ENCODE peak calls at places on chromosomes 1 and 21, in six cellular contexts. One of them, this sample, is unnamed.

GRCh38 chr1:202023033-202023433 is 12.6 kb downstream of the ELF3 start:
- DNase-seq in AG09319: no peak
- DNase-seq in GM03348: no peak
- DNase-seq in activated CD4-positive, alpha-beta T cell treated with anti-CD3 and anti-CD28 coated beads, Interleukin-2, amount 10 ng/mL, durations not matched to agents 7 days and 5 days: no peak
- DNase-seq in cardiac fibroblast: no peak
- DNase-seq in nephron progenitor cell: no peak
- DNase-seq in this sample: no peak

GRCh38 chr1:23423415-23424170 is 955 bp downstream of the TCEA3 start:
- DNase-seq in AG09319: no peak
- DNase-seq in GM03348: peak; percentile 47
- DNase-seq in activated CD4-positive, alpha-beta T cell treated with anti-CD3 and anti-CD28 coated beads, Interleukin-2, amount 10 ng/mL, durations not matched to agents 7 days and 5 days: no peak
- DNase-seq in cardiac fibroblast: no peak
- DNase-seq in nephron progenitor cell: peak; percentile 63
- DNase-seq in this sample: no peak

GRCh38 chr1:202274611-202275010 is 67.1 kb downstream of the UBE2T start:
- DNase-seq in AG09319: no peak
- DNase-seq in GM03348: peak; percentile 37
- DNase-seq in activated CD4-positive, alpha-beta T cell treated with anti-CD3 and anti-CD28 coated beads, Interleukin-2, amount 10 ng/mL, durations not matched to agents 7 days and 5 days: peak; percentile 56
- DNase-seq in cardiac fibroblast: peak; percentile 62
- DNase-seq in nephron progenitor cell: no peak
- DNase-seq in this sample: no peak

GRCh38 chr1:53712276-53712675 is 26.7 kb downstream of the GLIS1 start:
- DNase-seq in AG09319: no peak
- DNase-seq in GM03348: no peak
- DNase-seq in activated CD4-positive, alpha-beta T cell treated with anti-CD3 and anti-CD28 coated beads, Interleukin-2, amount 10 ng/mL, durations not matched to agents 7 days and 5 days: no peak
- DNase-seq in cardiac fibroblast: no peak
- DNase-seq in nephron progenitor cell: no peak
- DNase-seq in this sample: no peak

GRCh38 chr1:179591592-179592580 is at the start of gene TDRD5:
- DNase-seq in AG09319: no peak
- DNase-seq in GM03348: peak; percentile 65
- DNase-seq in activated CD4-positive, alpha-beta T cell treated with anti-CD3 and anti-CD28 coated beads, Interleukin-2, amount 10 ng/mL, durations not matched to agents 7 days and 5 days: no peak
- DNase-seq in cardiac fibroblast: no peak
- DNase-seq in nephron progenitor cell: no peak
- DNase-seq in this sample: no peak

GRCh38 chr1:156124557-156125483 is 10.3 kb downstream of the LMNA start:
- DNase-seq in AG09319: no peak
- DNase-seq in GM03348: peak; percentile 46
- DNase-seq in activated CD4-positive, alpha-beta T cell treated with anti-CD3 and anti-CD28 coated beads, Interleukin-2, amount 10 ng/mL, durations not matched to agents 7 days and 5 days: peak; percentile 32
- DNase-seq in cardiac fibroblast: peak; percentile 67
- DNase-seq in nephron progenitor cell: no peak
- DNase-seq in this sample: peak; percentile 63

GRCh38 chr1:230772457-230773395 is 25.5 kb downstream of the CAPN9 start:
- DNase-seq in AG09319: peak; percentile 30
- DNase-seq in GM03348: peak; percentile 85
- DNase-seq in activated CD4-positive, alpha-beta T cell treated with anti-CD3 and anti-CD28 coated beads, Interleukin-2, amount 10 ng/mL, durations not matched to agents 7 days and 5 days: no peak
- DNase-seq in cardiac fibroblast: peak; percentile 78
- DNase-seq in nephron progenitor cell: no peak
- DNase-seq in this sample: peak; percentile 69

GRCh38 chr21:41763398-41763931 is 3.4 kb downstream of the RIPK4 start:
- DNase-seq in AG09319: no peak
- DNase-seq in GM03348: no peak
- DNase-seq in activated CD4-positive, alpha-beta T cell treated with anti-CD3 and anti-CD28 coated beads, Interleukin-2, amount 10 ng/mL, durations not matched to agents 7 days and 5 days: no peak
- DNase-seq in cardiac fibroblast: no peak
- DNase-seq in nephron progenitor cell: no peak
- DNase-seq in this sample: no peak

GRCh38 chr1:91885331-91885715 is 628 bp downstream of the TGFBR3 start:
- DNase-seq in AG09319: no peak
- DNase-seq in GM03348: peak; percentile 59
- DNase-seq in activated CD4-positive, alpha-beta T cell treated with anti-CD3 and anti-CD28 coated beads, Interleukin-2, amount 10 ng/mL, durations not matched to agents 7 days and 5 days: peak; percentile 27
- DNase-seq in cardiac fibroblast: peak; percentile 31
- DNase-seq in nephron progenitor cell: no peak
- DNase-seq in this sample: peak; percentile 50

GRCh38 chr1:67629370-67630075 is 55.5 kb upstream of the GADD45A start:
- DNase-seq in AG09319: no peak
- DNase-seq in GM03348: peak; percentile 49
- DNase-seq in activated CD4-positive, alpha-beta T cell treated with anti-CD3 and anti-CD28 coated beads, Interleukin-2, amount 10 ng/mL, durations not matched to agents 7 days and 5 days: no peak
- DNase-seq in cardiac fibroblast: peak; percentile 90
- DNase-seq in nephron progenitor cell: no peak
- DNase-seq in this sample: no peak

GRCh38 chr1:2643414-2644077 is 10.7 kb upstream of the MMEL1 start:
- DNase-seq in AG09319: no peak
- DNase-seq in GM03348: no peak
- DNase-seq in activated CD4-positive, alpha-beta T cell treated with anti-CD3 and anti-CD28 coated beads, Interleukin-2, amount 10 ng/mL, durations not matched to agents 7 days and 5 days: no peak
- DNase-seq in cardiac fibroblast: no peak
- DNase-seq in nephron progenitor cell: no peak
- DNase-seq in this sample: peak; percentile 17

GRCh38 chr1:1419812-1420653 is 1.0 kb downstream of the ANKRD65 start:
- DNase-seq in AG09319: no peak
- DNase-seq in GM03348: peak; percentile 73
- DNase-seq in activated CD4-positive, alpha-beta T cell treated with anti-CD3 and anti-CD28 coated beads, Interleukin-2, amount 10 ng/mL, durations not matched to agents 7 days and 5 days: no peak
- DNase-seq in cardiac fibroblast: no peak
- DNase-seq in nephron progenitor cell: peak; percentile 37
- DNase-seq in this sample: no peak

GRCh38 chr1:19361231-19362147 is 49.4 kb downstream of the SLC66A1 start:
- DNase-seq in AG09319: no peak
- DNase-seq in GM03348: peak; percentile 39
- DNase-seq in activated CD4-positive, alpha-beta T cell treated with anti-CD3 and anti-CD28 coated beads, Interleukin-2, amount 10 ng/mL, durations not matched to agents 7 days and 5 days: no peak
- DNase-seq in cardiac fibroblast: peak; percentile 19
- DNase-seq in nephron progenitor cell: no peak
- DNase-seq in this sample: no peak

GRCh38 chr1:31422505-31423319 is 9.7 kb downstream of the SERINC2 start:
- DNase-seq in AG09319: peak; percentile 37
- DNase-seq in GM03348: peak; percentile 92
- DNase-seq in activated CD4-positive, alpha-beta T cell treated with anti-CD3 and anti-CD28 coated beads, Interleukin-2, amount 10 ng/mL, durations not matched to agents 7 days and 5 days: peak; percentile 67
- DNase-seq in cardiac fibroblast: peak; percentile 68
- DNase-seq in nephron progenitor cell: peak; percentile 83
- DNase-seq in this sample: peak; percentile 62

GRCh38 chr1:185632659-185633428 is 101.3 kb upstream of the HMCN1 start:
- DNase-seq in AG09319: peak; percentile 41
- DNase-seq in GM03348: peak; percentile 75
- DNase-seq in activated CD4-positive, alpha-beta T cell treated with anti-CD3 and anti-CD28 coated beads, Interleukin-2, amount 10 ng/mL, durations not matched to agents 7 days and 5 days: no peak
- DNase-seq in cardiac fibroblast: peak; percentile 87
- DNase-seq in nephron progenitor cell: no peak
- DNase-seq in this sample: no peak

GRCh38 chr1:204746838-204747442 is 61.4 kb upstream of the LRRN2 start:
- DNase-seq in AG09319: no peak
- DNase-seq in GM03348: peak; percentile 78
- DNase-seq in activated CD4-positive, alpha-beta T cell treated with anti-CD3 and anti-CD28 coated beads, Interleukin-2, amount 10 ng/mL, durations not matched to agents 7 days and 5 days: peak; percentile 50
- DNase-seq in cardiac fibroblast: peak; percentile 55
- DNase-seq in nephron progenitor cell: peak; percentile 55
- DNase-seq in this sample: no peak

GRCh38 chr21:38811257-38811656 is 5.5 kb downstream of the ETS2 start:
- DNase-seq in AG09319: peak; percentile 61
- DNase-seq in GM03348: peak; percentile 73
- DNase-seq in activated CD4-positive, alpha-beta T cell treated with anti-CD3 and anti-CD28 coated beads, Interleukin-2, amount 10 ng/mL, durations not matched to agents 7 days and 5 days: no peak
- DNase-seq in cardiac fibroblast: peak; percentile 75
- DNase-seq in nephron progenitor cell: no peak
- DNase-seq in this sample: no peak

GRCh38 chr1:116126281-116126680 is 15.1 kb downstream of the MAB21L3 start:
- DNase-seq in AG09319: no peak
- DNase-seq in GM03348: no peak
- DNase-seq in activated CD4-positive, alpha-beta T cell treated with anti-CD3 and anti-CD28 coated beads, Interleukin-2, amount 10 ng/mL, durations not matched to agents 7 days and 5 days: peak; percentile 32
- DNase-seq in cardiac fibroblast: no peak
- DNase-seq in nephron progenitor cell: no peak
- DNase-seq in this sample: no peak